ENCODE peak calls at places on chromosomes 3 and 15, in four cellular contexts. K is cardiac muscle cell; Z is OCI-LY7; H is naive thymus-derived CD4-positive, alpha-beta T cell. V is an unnamed sample.

GRCh38 chr15:90829942-90830440 is 38.4 kb upstream of the FURIN start:
- DNase-seq in K (no peak), Z (peak; percentile 24), H (no peak), V (no peak)

GRCh38 chr15:52980446-52980845 is 190.3 kb upstream of the ONECUT1 start:
- DNase-seq in K (no peak), Z (no peak), H (no peak), V (no peak)

GRCh38 chr3:177946515-177946914 is 589.7 kb upstream of the KCNMB2 start:
- DNase-seq in K (no peak), Z (no peak), H (no peak), V (no peak)

GRCh38 chr3:182618085-182618732 is 175.1 kb upstream of the ATP11B start:
- DNase-seq in K (peak; percentile 32), Z (peak; percentile 77), H (no peak), V (peak; percentile 45)

GRCh38 chr15:50248994-50249586 is 16.4 kb downstream of the HDC start:
- DNase-seq in K (no peak), Z (no peak), H (no peak), V (no peak)

GRCh38 chr3:32569540-32570425 is 875 bp downstream of the DYNC1LI1 start:
- DNase-seq in K (peak; percentile 79), Z (peak; percentile 62), H (peak; percentile 14), V (peak; percentile 81)

GRCh38 chr3:3666664-3667063 is 132.6 kb upstream of the LRRN1 start:
- DNase-seq in K (no peak), Z (no peak), H (no peak), V (no peak)

GRCh38 chr15:71817351-71817750 is 7.0 kb downstream of the NR2E3 start:
- DNase-seq in K (no peak), Z (no peak), H (no peak), V (no peak)

GRCh38 chr3:59460068-59460467 is 410.2 kb upstream of the CFAP20DC start:
- DNase-seq in K (no peak), Z (no peak), H (no peak), V (no peak)

GRCh38 chr3:132255041-132255745 is 62.0 kb upstream of the ACP3 start:
- DNase-seq in K (no peak), Z (no peak), H (no peak), V (no peak)

GRCh38 chr15:39581501-39582285 is 814 bp downstream of the THBS1 start:
- DNase-seq in K (peak; percentile 69), Z (no peak), H (no peak), V (peak; percentile 76)

GRCh38 chr3:42960282-42960681 is 18.8 kb upstream of the GASK1A start:
- DNase-seq in K (peak; percentile 48), Z (no peak), H (no peak), V (no peak)

GRCh38 chr3:72155391-72156064 is 370.6 kb upstream of the PROK2 start:
- DNase-seq in K (no peak), Z (no peak), H (no peak), V (no peak)

GRCh38 chr15:98953000-98953776 is 54.4 kb downstream of the PGPEP1L start:
- DNase-seq in K (no peak), Z (no peak), H (no peak), V (no peak)

GRCh38 chr3:77906102-77906709 is 866.3 kb downstream of the ROBO2 start:
- DNase-seq in K (no peak), Z (no peak), H (no peak), V (no peak)

GRCh38 chr3:169998668-169999131 is 32.1 kb downstream of the SEC62 start:
- DNase-seq in K (no peak), Z (peak; percentile 25), H (no peak), V (no peak)

GRCh38 chr3:177468331-177468730 is 271.0 kb upstream of the TBL1XR1 start:
- DNase-seq in K (no peak), Z (no peak), H (no peak), V (no peak)

GRCh38 chr15:33283603-33284002 is 27.2 kb upstream of the RYR3 start:
- DNase-seq in K (no peak), Z (no peak), H (no peak), V (no peak)
- H3K4me1 ChIP-seq in K (no peaks in the 10 kb centered on the region), Z (peaks cover 12% of the 10 kb centered on the region), H (no peaks in the 10 kb centered on the region), V (no peaks in the 10 kb centered on the region)

DNA sequence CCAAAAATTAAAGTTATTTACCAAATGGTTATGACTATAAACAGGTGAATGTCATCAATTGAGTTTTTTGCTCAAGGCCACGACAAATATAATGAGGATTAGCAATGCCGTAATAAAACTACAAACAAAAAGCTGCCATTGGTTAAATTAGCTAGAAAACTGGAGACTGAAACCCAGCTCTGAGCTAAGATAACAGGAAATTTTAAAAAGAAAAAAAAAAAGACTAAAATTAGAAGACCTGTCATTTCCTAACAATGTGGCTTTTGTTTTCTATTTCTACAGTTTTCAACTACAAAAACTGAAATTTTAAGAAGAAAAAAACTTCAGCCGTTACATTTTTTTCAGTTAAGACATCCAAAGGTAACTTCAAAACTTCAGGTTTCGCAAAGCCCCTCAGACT is 9.7 kb downstream of the SLC12A6 start:
- DNase-seq in K (no peak), Z (no peak), H (peak; percentile 19), V (no peak)
- H3K4me1 ChIP-seq in K (peaks cover 18% of the 10 kb centered on the region), Z (peaks cover 6% of the 10 kb centered on the region), H (peaks cover 14% of the 10 kb centered on the region), V (no peaks in the 10 kb centered on the region)

GRCh38 chr3:30686176-30686575 is 79.8 kb downstream of the TGFBR2 start:
- DNase-seq in K (no peak), Z (no peak), H (no peak), V (no peak)

GRCh38 chr3:30683769-30684168 is 77.4 kb downstream of the TGFBR2 start:
- DNase-seq in K (no peak), Z (no peak), H (no peak), V (no peak)

GRCh38 chr3:30684361-30684760 is 78.0 kb downstream of the TGFBR2 start:
- DNase-seq in K (no peak), Z (no peak), H (no peak), V (no peak)

GRCh38 chr3:30686799-30687198 is 80.4 kb downstream of the TGFBR2 start:
- DNase-seq in K (no peak), Z (no peak), H (no peak), V (no peak)

GRCh38 chr3:30685267-30685667 is 78.9 kb downstream of the TGFBR2 start:
- DNase-seq in K (no peak), Z (no peak), H (no peak), V (no peak)
- H3K4me1 ChIP-seq in K (peaks cover 6% of the 10 kb centered on the region), Z (no peaks in the 10 kb centered on the region), H (peaks cover 41% of the 10 kb centered on the region), V (peaks cover 26% of the 10 kb centered on the region)

DNA sequence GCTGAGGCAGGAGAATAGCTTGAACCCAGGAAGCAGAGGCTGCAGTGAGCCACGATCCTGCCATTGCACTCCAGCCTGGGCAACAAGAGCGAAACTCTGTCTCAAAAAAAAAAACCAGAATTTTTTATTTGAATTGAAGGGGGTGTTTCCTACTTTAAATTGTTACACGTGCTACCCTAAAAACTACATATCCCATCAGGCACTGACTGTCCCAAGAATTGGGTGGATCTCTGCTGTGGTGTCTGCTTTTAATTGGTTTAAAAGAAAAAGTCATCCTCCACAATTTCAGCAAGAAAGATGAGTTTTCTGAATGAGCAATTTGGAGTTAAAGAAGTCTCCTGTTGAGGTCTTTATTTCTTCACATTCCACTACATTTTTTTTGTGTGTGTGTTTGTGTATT is 2.1 kb downstream of the PDIA3 start:
- DNase-seq in K (no peak), Z (peak; percentile 24), H (peak; percentile 48), V (no peak)
- H3K4me1 ChIP-seq in K (peaks cover 6% of the 10 kb centered on the region), Z (peaks cover 69% of the 10 kb centered on the region), H (peaks cover 43% of the 10 kb centered on the region), V (peaks cover 4% of the 10 kb centered on the region)

GRCh38 chr15:63600001-63600645 is 2.9 kb downstream of the FBXL22 start:
- DNase-seq in K (peak; percentile 39), Z (no peak), H (no peak), V (no peak)
- H3K4me1 ChIP-seq in K (peaks cover 46% of the 10 kb centered on the region), Z (peaks cover 55% of the 10 kb centered on the region), H (peaks cover 22% of the 10 kb centered on the region), V (no peaks in the 10 kb centered on the region)

DNA sequence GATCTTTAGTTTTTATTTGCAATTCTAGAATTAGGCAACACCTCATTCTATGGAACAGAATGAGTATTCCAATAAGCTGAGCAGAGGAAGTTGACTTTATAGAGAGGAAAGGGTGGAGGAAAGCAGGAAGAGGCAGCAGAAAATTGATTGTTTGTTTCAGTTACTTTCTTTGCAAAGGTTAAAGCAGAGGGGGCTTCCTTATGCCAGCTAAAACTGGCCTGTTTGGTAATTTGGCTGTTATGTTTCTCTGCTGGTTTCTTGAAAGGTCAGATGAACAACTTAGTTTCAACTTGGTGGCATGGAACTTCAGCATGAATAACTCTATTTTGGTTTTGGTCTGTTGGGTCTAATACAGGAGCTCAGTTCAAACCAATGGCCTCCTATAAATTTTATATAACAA is 190.9 kb upstream of the IL12A start:
- DNase-seq in K (no peak), Z (no peak), H (no peak), V (no peak)
- H3K4me1 ChIP-seq in K (peaks cover 4% of the 10 kb centered on the region), Z (no peaks in the 10 kb centered on the region), H (no peaks in the 10 kb centered on the region), V (peaks cover 56% of the 10 kb centered on the region)

DNA sequence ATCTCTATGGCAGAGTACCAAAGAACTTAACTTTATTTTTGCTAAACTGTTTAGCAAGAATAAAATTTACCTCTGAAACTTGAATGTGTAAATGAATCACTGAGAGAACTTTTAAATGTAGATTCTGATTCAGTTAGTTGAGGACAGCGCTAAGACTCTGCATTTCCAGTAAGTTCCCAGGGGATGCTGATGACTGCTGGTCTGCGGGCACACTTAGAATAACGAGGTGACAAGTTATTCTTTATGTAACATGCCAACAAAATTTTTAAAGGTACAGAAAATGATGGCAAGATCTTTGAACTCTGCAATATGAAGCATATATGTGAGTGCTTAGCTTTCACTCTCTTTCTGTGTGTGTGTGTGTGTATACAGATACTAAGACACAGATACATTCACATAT is 56.4 kb downstream of the TGFBR2 start:
- DNase-seq in K (no peak), Z (no peak), H (no peak), V (no peak)
- H3K4me1 ChIP-seq in K (peaks cover 35% of the 10 kb centered on the region), Z (peaks cover 52% of the 10 kb centered on the region), H (peaks cover 80% of the 10 kb centered on the region), V (peaks cover 51% of the 10 kb centered on the region)

GRCh38 chr3:73618461-73618860 is 6.3 kb downstream of the PDZRN3 start:
- DNase-seq in K (no peak), Z (no peak), H (no peak), V (no peak)
- H3K4me1 ChIP-seq in K (peaks cover 23% of the 10 kb centered on the region), Z (no peaks in the 10 kb centered on the region), H (no peaks in the 10 kb centered on the region), V (peaks cover 38% of the 10 kb centered on the region)

DNA sequence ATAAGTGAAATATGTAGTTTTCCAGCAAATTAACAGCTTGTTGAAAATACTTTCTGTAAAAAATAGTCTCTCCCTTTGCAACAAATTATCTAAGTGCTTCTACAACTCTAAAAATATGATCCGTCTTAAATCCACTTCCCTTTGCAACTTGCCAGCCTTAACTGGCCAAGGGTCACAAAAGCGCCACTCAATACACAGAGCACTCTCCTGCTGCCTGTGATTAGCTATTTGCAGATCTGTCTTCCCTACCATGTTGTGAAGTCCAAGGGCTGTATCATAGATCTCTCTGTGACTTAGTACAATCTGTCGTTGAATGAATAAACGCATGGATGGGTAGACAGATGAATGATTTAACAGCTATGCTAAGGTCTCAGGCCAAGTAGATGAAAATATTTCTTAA is 76.2 kb downstream of the ITGB5 start:
- DNase-seq in K (no peak), Z (no peak), H (no peak), V (no peak)
- H3K4me1 ChIP-seq in K (peaks cover 17% of the 10 kb centered on the region), Z (no peaks in the 10 kb centered on the region), H (no peaks in the 10 kb centered on the region), V (peaks cover 46% of the 10 kb centered on the region)

DNA sequence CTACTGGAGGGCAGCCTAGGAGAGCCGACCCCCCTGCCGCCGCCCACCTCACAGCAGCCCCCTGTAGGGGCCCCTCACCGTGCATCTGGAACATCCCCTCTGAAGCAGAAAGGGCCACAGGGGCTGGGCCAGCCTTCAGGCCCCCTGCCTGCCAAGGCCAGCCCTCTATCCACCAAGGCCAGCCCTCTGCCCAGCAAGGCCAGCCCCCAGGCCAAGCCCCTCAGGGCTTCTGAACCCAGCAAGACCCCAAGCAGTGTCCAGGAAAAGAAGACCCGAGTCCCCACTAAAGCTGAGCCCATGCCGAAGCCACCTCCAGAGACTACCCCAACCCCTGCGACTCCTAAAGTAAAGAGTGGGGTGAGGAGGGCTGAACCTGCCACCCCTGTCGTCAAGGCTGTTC is 23.5 kb upstream of the APEH start:
- DNase-seq in K (no peak), Z (no peak), H (no peak), V (no peak)
- H3K4me1 ChIP-seq in K (peaks cover 31% of the 10 kb centered on the region), Z (no peaks in the 10 kb centered on the region), H (no peaks in the 10 kb centered on the region), V (no peaks in the 10 kb centered on the region)